ENCODE peak calls at places on chromosomes 3 and 15, in nine cellular contexts. One of them, this sample, is unnamed.

GRCh38 chr3:30113906-30114305 is 492.5 kb upstream of the TGFBR2 start:
- DNase-seq in trophoblast cell: no peak
- DNase-seq in IMR-90: no peak
- DNase-seq in endothelial cell of umbilical vein: no peak
- DNase-seq in Karpas-422: no peak
- DNase-seq in HCT116: no peak
- DNase-seq in H9: no peak
- DNase-seq in SK-N-SH: no peak
- DNase-seq in astrocyte: no peak
- DNase-seq in this sample: no peak

GRCh38 chr3:42613462-42613861 is 13.0 kb downstream of the NKTR start:
- DNase-seq in HCT116: no peak
- DNase-seq in SK-N-SH: peak; percentile 20
- DNase-seq in endothelial cell of umbilical vein: peak; percentile 36
- DNase-seq in H9: no peak
- DNase-seq in Karpas-422: no peak
- DNase-seq in astrocyte: no peak
- DNase-seq in trophoblast cell: peak; percentile 24
- DNase-seq in IMR-90: no peak
- DNase-seq in this sample: no peak

GRCh38 chr3:32844914-32845313 is 27.1 kb downstream of the TRIM71 start:
- DNase-seq in H9: no peak
- DNase-seq in endothelial cell of umbilical vein: no peak
- DNase-seq in IMR-90: no peak
- DNase-seq in Karpas-422: no peak
- DNase-seq in SK-N-SH: no peak
- DNase-seq in astrocyte: no peak
- DNase-seq in trophoblast cell: no peak
- DNase-seq in HCT116: no peak
- DNase-seq in this sample: no peak

GRCh38 chr15:51751687-51752683 is 588 bp downstream of the TMOD2 start:
- DNase-seq in trophoblast cell: peak; percentile 31
- DNase-seq in IMR-90: peak; percentile 34
- DNase-seq in Karpas-422: peak; percentile 52
- DNase-seq in HCT116: no peak
- DNase-seq in astrocyte: no peak
- DNase-seq in H9: peak; percentile 50
- DNase-seq in endothelial cell of umbilical vein: peak; percentile 24
- DNase-seq in SK-N-SH: peak; percentile 34
- DNase-seq in this sample: peak; percentile 29

GRCh38 chr3:4712109-4712508 is 219.0 kb downstream of the ITPR1 start:
- DNase-seq in trophoblast cell: peak; percentile 99
- DNase-seq in endothelial cell of umbilical vein: no peak
- DNase-seq in SK-N-SH: no peak
- DNase-seq in H9: no peak
- DNase-seq in HCT116: peak; percentile 21
- DNase-seq in IMR-90: peak; percentile 57
- DNase-seq in Karpas-422: no peak
- DNase-seq in astrocyte: peak; percentile 99
- DNase-seq in this sample: no peak

GRCh38 chr3:123883656-123884257 is 375 bp downstream of the MYLK start:
- DNase-seq in H9: peak; percentile 51
- DNase-seq in SK-N-SH: no peak
- DNase-seq in HCT116: no peak
- DNase-seq in endothelial cell of umbilical vein: no peak
- DNase-seq in Karpas-422: no peak
- DNase-seq in IMR-90: no peak
- DNase-seq in astrocyte: no peak
- DNase-seq in trophoblast cell: no peak
- DNase-seq in this sample: no peak

GRCh38 chr15:74320358-74321247 is 46.8 kb downstream of the CYP11A1 start:
- DNase-seq in IMR-90: peak; percentile 23
- DNase-seq in HCT116: peak; percentile 38
- DNase-seq in trophoblast cell: peak; percentile 77
- DNase-seq in SK-N-SH: peak; percentile 76
- DNase-seq in endothelial cell of umbilical vein: peak; percentile 37
- DNase-seq in astrocyte: no peak
- DNase-seq in H9: peak; percentile 64
- DNase-seq in Karpas-422: peak; percentile 81
- DNase-seq in this sample: peak; percentile 53

GRCh38 chr15:97858278-97858677 is 102.2 kb upstream of the ARRDC4 start:
- DNase-seq in HCT116: no peak
- DNase-seq in Karpas-422: no peak
- DNase-seq in trophoblast cell: no peak
- DNase-seq in astrocyte: no peak
- DNase-seq in H9: no peak
- DNase-seq in endothelial cell of umbilical vein: no peak
- DNase-seq in IMR-90: no peak
- DNase-seq in SK-N-SH: no peak
- DNase-seq in this sample: no peak

GRCh38 chr3:57451150-57451846 is 92.8 kb downstream of the DNAH12 start:
- DNase-seq in HCT116: no peak
- DNase-seq in astrocyte: no peak
- DNase-seq in IMR-90: no peak
- DNase-seq in H9: no peak
- DNase-seq in Karpas-422: no peak
- DNase-seq in SK-N-SH: no peak
- DNase-seq in endothelial cell of umbilical vein: no peak
- DNase-seq in trophoblast cell: no peak
- DNase-seq in this sample: no peak

GRCh38 chr3:87247086-87247781 is 20.1 kb downstream of the CHMP2B start:
- DNase-seq in SK-N-SH: no peak
- DNase-seq in trophoblast cell: no peak
- DNase-seq in astrocyte: no peak
- DNase-seq in H9: no peak
- DNase-seq in HCT116: no peak
- DNase-seq in Karpas-422: no peak
- DNase-seq in endothelial cell of umbilical vein: no peak
- DNase-seq in IMR-90: no peak
- DNase-seq in this sample: no peak

GRCh38 chr15:39361497-39361896 is 219.4 kb upstream of the THBS1 start:
- DNase-seq in HCT116: no peak
- DNase-seq in H9: no peak
- DNase-seq in Karpas-422: no peak
- DNase-seq in IMR-90: no peak
- DNase-seq in SK-N-SH: no peak
- DNase-seq in trophoblast cell: no peak
- DNase-seq in endothelial cell of umbilical vein: peak; percentile 24
- DNase-seq in astrocyte: peak; percentile 20
- DNase-seq in this sample: no peak

GRCh38 chr3:71629289-71630252 is 46.0 kb upstream of the FOXP1 start:
- DNase-seq in trophoblast cell: peak; percentile 10
- DNase-seq in HCT116: no peak
- DNase-seq in SK-N-SH: no peak
- DNase-seq in endothelial cell of umbilical vein: no peak
- DNase-seq in H9: no peak
- DNase-seq in astrocyte: peak; percentile 44
- DNase-seq in Karpas-422: peak; percentile 94
- DNase-seq in IMR-90: peak; percentile 64
- DNase-seq in this sample: no peak

GRCh38 chr3:46369675-46370132 is 1.0 kb upstream of the CCR5 start:
- DNase-seq in Karpas-422: no peak
- DNase-seq in H9: no peak
- DNase-seq in endothelial cell of umbilical vein: no peak
- DNase-seq in IMR-90: no peak
- DNase-seq in astrocyte: no peak
- DNase-seq in HCT116: no peak
- DNase-seq in SK-N-SH: no peak
- DNase-seq in trophoblast cell: no peak
- DNase-seq in this sample: no peak

GRCh38 chr3:45479627-45480026 is 91.3 kb downstream of the LARS2 start:
- DNase-seq in H9: no peak
- DNase-seq in astrocyte: peak; percentile 93
- DNase-seq in IMR-90: peak; percentile 79
- DNase-seq in endothelial cell of umbilical vein: no peak
- DNase-seq in trophoblast cell: peak; percentile 97
- DNase-seq in SK-N-SH: no peak
- DNase-seq in Karpas-422: no peak
- DNase-seq in HCT116: no peak
- DNase-seq in this sample: no peak

GRCh38 chr15:70095387-70096214 is 2.1 kb downstream of the TLE3 start:
- DNase-seq in endothelial cell of umbilical vein: peak; percentile 27
- DNase-seq in Karpas-422: peak; percentile 77
- DNase-seq in H9: peak; percentile 74
- DNase-seq in trophoblast cell: peak; percentile 55
- DNase-seq in astrocyte: no peak
- DNase-seq in IMR-90: no peak
- DNase-seq in HCT116: no peak
- DNase-seq in SK-N-SH: peak; percentile 75
- DNase-seq in this sample: peak; percentile 65

GRCh38 chr15:66151809-66152208 is 101.7 kb downstream of the MEGF11 start:
- DNase-seq in HCT116: no peak
- DNase-seq in endothelial cell of umbilical vein: no peak
- DNase-seq in trophoblast cell: no peak
- DNase-seq in Karpas-422: no peak
- DNase-seq in SK-N-SH: peak; percentile 50
- DNase-seq in IMR-90: no peak
- DNase-seq in H9: peak; percentile 78
- DNase-seq in astrocyte: no peak
- DNase-seq in this sample: no peak

DNA sequence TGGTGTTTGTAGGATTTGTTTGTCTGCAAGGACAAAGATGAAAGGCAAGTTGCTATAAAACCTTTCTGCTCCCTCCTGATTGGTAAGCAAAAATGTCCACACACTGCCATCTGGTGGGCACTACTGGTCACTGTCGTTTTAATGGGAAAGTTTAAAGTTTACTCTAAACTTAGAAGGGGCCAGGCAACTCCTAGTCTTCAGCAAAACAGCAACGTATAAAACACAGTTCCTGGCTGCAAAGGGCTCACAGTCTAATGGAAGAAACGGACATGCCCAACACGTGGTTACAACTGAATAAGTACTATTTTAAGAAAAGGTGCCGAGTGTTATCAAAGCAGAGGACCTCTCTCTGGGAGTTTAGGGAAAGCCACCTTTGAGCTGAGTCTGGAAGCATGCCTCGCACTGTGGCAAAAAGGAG is 23.7 kb upstream of the TPRG1 start:
- DNase-seq in HCT116: peak; percentile 37
- DNase-seq in Karpas-422: peak; percentile 86
- DNase-seq in endothelial cell of umbilical vein: peak; percentile 71
- DNase-seq in IMR-90: peak; percentile 67
- DNase-seq in H9: peak; percentile 65
- DNase-seq in trophoblast cell: peak; percentile 81
- DNase-seq in astrocyte: peak; percentile 35
- DNase-seq in SK-N-SH: peak; percentile 52
- DNase-seq in this sample: peak; percentile 69
- H2AFZ ChIP-seq in HCT116: peak overlapping the region; percentile 23
- H2AFZ ChIP-seq in Karpas-422: no peak overlapping the region
- H2AFZ ChIP-seq in endothelial cell of umbilical vein: no peak overlapping the region
- H2AFZ ChIP-seq in IMR-90: no peak overlapping the region
- H2AFZ ChIP-seq in H9: peak overlapping the region; percentile 58
- H2AFZ ChIP-seq in trophoblast cell: no peak overlapping the region
- H2AFZ ChIP-seq in astrocyte: no peak overlapping the region
- H2AFZ ChIP-seq in SK-N-SH: no peak overlapping the region
- H2AFZ ChIP-seq in this sample: no peak overlapping the region

GRCh38 chr15:81023483-81024264 is 23.0 kb downstream of the TLNRD1 start:
- DNase-seq in trophoblast cell: peak; percentile 89
- DNase-seq in astrocyte: peak; percentile 61
- DNase-seq in endothelial cell of umbilical vein: peak; percentile 91
- DNase-seq in HCT116: no peak
- DNase-seq in Karpas-422: no peak
- DNase-seq in SK-N-SH: no peak
- DNase-seq in IMR-90: peak; percentile 66
- DNase-seq in H9: no peak
- DNase-seq in this sample: peak; percentile 82
- H3K9ac ChIP-seq in trophoblast cell: no peak overlapping the region
- H3K9ac ChIP-seq in astrocyte: peak overlapping the region; percentile 35
- H3K9ac ChIP-seq in endothelial cell of umbilical vein: peak overlapping the region; percentile 67
- H3K9ac ChIP-seq in HCT116: no peak overlapping the region
- H3K9ac ChIP-seq in Karpas-422: peak overlapping the region; percentile 31
- H3K9ac ChIP-seq in SK-N-SH: no peak overlapping the region
- H3K9ac ChIP-seq in IMR-90: no peak overlapping the region
- H3K9ac ChIP-seq in H9: no peak overlapping the region
- H3K9ac ChIP-seq in this sample: peak overlapping the region; percentile 52

GRCh38 chr3:12345141-12345561 is 56.3 kb downstream of the PPARG start:
- DNase-seq in endothelial cell of umbilical vein: no peak
- DNase-seq in IMR-90: peak; percentile 62
- DNase-seq in H9: no peak
- DNase-seq in Karpas-422: no peak
- DNase-seq in astrocyte: peak; percentile 70
- DNase-seq in trophoblast cell: peak; percentile 56
- DNase-seq in SK-N-SH: no peak
- DNase-seq in HCT116: peak; percentile 84
- DNase-seq in this sample: no peak

GRCh38 chr3:12340506-12340905 is 51.6 kb downstream of the PPARG start:
- DNase-seq in astrocyte: no peak
- DNase-seq in trophoblast cell: peak; percentile 80
- DNase-seq in H9: no peak
- DNase-seq in HCT116: no peak
- DNase-seq in IMR-90: no peak
- DNase-seq in SK-N-SH: no peak
- DNase-seq in Karpas-422: no peak
- DNase-seq in endothelial cell of umbilical vein: no peak
- DNase-seq in this sample: no peak

GRCh38 chr3:12342151-12342550 is 53.3 kb downstream of the PPARG start:
- DNase-seq in IMR-90: no peak
- DNase-seq in trophoblast cell: no peak
- DNase-seq in H9: no peak
- DNase-seq in Karpas-422: no peak
- DNase-seq in endothelial cell of umbilical vein: no peak
- DNase-seq in astrocyte: no peak
- DNase-seq in SK-N-SH: peak; percentile 8
- DNase-seq in HCT116: no peak
- DNase-seq in this sample: no peak

GRCh38 chr3:12345584-12346494 is 57.0 kb downstream of the PPARG start:
- DNase-seq in trophoblast cell: peak; percentile 82
- DNase-seq in astrocyte: no peak
- DNase-seq in Karpas-422: no peak
- DNase-seq in H9: no peak
- DNase-seq in SK-N-SH: no peak
- DNase-seq in endothelial cell of umbilical vein: no peak
- DNase-seq in IMR-90: no peak
- DNase-seq in HCT116: no peak
- DNase-seq in this sample: no peak

GRCh38 chr3:12343091-12343494 is 54.2 kb downstream of the PPARG start:
- DNase-seq in Karpas-422: no peak
- DNase-seq in H9: no peak
- DNase-seq in trophoblast cell: no peak
- DNase-seq in endothelial cell of umbilical vein: no peak
- DNase-seq in astrocyte: no peak
- DNase-seq in SK-N-SH: peak; percentile 16
- DNase-seq in IMR-90: peak; percentile 19
- DNase-seq in HCT116: no peak
- DNase-seq in this sample: no peak
- H2AFZ ChIP-seq in Karpas-422: no peak overlapping the region
- H2AFZ ChIP-seq in H9: no peak overlapping the region
- H2AFZ ChIP-seq in trophoblast cell: no peak overlapping the region
- H2AFZ ChIP-seq in endothelial cell of umbilical vein: no peak overlapping the region
- H2AFZ ChIP-seq in astrocyte: no peak overlapping the region
- H2AFZ ChIP-seq in SK-N-SH: no peak overlapping the region
- H2AFZ ChIP-seq in IMR-90: no peak overlapping the region
- H2AFZ ChIP-seq in HCT116: no peak overlapping the region
- H2AFZ ChIP-seq in this sample: no peak overlapping the region

DNA sequence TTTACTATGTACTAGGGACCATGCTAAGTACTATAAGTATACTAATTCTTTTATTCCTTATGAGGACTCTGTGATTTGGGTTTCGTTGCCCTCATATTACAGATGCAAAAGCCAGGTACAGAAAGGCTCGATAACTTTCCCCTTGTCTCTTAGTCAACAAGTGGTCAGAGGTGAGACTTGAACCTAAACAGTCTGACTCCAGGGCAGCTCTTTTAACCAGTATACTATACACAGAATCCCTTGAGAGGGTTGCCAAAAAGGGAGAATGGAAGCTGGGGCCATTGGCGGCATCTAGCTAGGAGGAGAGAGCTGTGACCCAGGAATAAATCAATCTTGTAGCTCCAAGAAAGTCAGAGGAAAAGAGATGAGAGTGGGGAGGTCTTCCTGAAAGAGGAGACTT is 92.4 kb downstream of the TOP2B start:
- DNase-seq in endothelial cell of umbilical vein: no peak
- DNase-seq in HCT116: no peak
- DNase-seq in Karpas-422: no peak
- DNase-seq in IMR-90: no peak
- DNase-seq in astrocyte: no peak
- DNase-seq in H9: no peak
- DNase-seq in trophoblast cell: no peak
- DNase-seq in SK-N-SH: no peak
- DNase-seq in this sample: no peak
- H3K9ac ChIP-seq in endothelial cell of umbilical vein: no peak overlapping the region
- H3K9ac ChIP-seq in HCT116: no peak overlapping the region
- H3K9ac ChIP-seq in Karpas-422: no peak overlapping the region
- H3K9ac ChIP-seq in IMR-90: no peak overlapping the region
- H3K9ac ChIP-seq in astrocyte: peak overlapping the region; percentile 72
- H3K9ac ChIP-seq in H9: no peak overlapping the region
- H3K9ac ChIP-seq in trophoblast cell: no peak overlapping the region
- H3K9ac ChIP-seq in SK-N-SH: peak overlapping the region; percentile 71
- H3K9ac ChIP-seq in this sample: no peak overlapping the region

This sample was measured in MM.1S.